ENCODE peak calls at places on chromosomes 16 and 17, in seven cellular contexts. L is GM19239; E is OCI-LY7; O is cardiac fibroblast; U is NCI-H2081; Z is activated T-cell treated with anti-CD3 and anti-CD28 coated beads for 48 hours; W is stimulated activated CD8-positive, alpha-beta memory T cell treated with anti-CD3 and anti-CD28 coated beads, Interleukin-4, amount 100 ng/mL, for 4 hours. C is an unnamed sample.

GRCh38 chr16:24139282-24139681 is 116.9 kb upstream of the CACNG3 start:
- DNase-seq in L (no peak), E (no peak), O (no peak), U (no peak), Z (no peak), W (no peak), C (peak; percentile 27)

GRCh38 chr17:7046127-7046724 is 2.3 kb upstream of the SLC16A11 start:
- DNase-seq in L (no peak), E (no peak), O (no peak), U (no peak), Z (no peak), W (no peak), C (no peak)

GRCh38 chr16:73329363-73330306 is 281.7 kb upstream of the ZFHX3 start:
- DNase-seq in L (no peak), E (no peak), O (no peak), U (no peak), Z (no peak), W (no peak), C (no peak)

GRCh38 chr16:73240928-73241327 is 193.0 kb upstream of the ZFHX3 start:
- DNase-seq in L (no peak), E (no peak), O (no peak), U (no peak), Z (no peak), W (no peak), C (no peak)

GRCh38 chr16:76194621-76195015 is 82.6 kb upstream of the CNTNAP4 start:
- DNase-seq in L (no peak), E (no peak), O (no peak), U (no peak), Z (no peak), W (no peak), C (no peak)

GRCh38 chr17:2412561-2413021 is 11.7 kb upstream of the MNT start:
- DNase-seq in L (no peak), E (no peak), O (peak; percentile 42), U (peak; percentile 46), Z (no peak), W (no peak), C (no peak)

GRCh38 chr17:77106874-77107358 is 33.9 kb upstream of the SEC14L1 start:
- DNase-seq in L (peak; percentile 44), E (peak; percentile 64), O (no peak), U (no peak), Z (no peak), W (no peak), C (peak; percentile 39)

GRCh38 chr16:67166883-67167168 is 2.3 kb downstream of the HSF4 start:
- DNase-seq in L (no peak), E (no peak), O (no peak), U (no peak), Z (no peak), W (no peak), C (no peak)

GRCh38 chr17:77610980-77611641 is 347.4 kb upstream of the TNRC6C start:
- DNase-seq in L (no peak), E (no peak), O (no peak), U (no peak), Z (no peak), W (no peak), C (no peak)

GRCh38 chr16:73071131-73071940 is 23.4 kb upstream of the ZFHX3 start:
- DNase-seq in L (no peak), E (no peak), O (peak; percentile 40), U (peak; percentile 84), Z (no peak), W (no peak), C (no peak)

GRCh38 chr17:74571894-74572293 is 4.6 kb upstream of the CD300H start:
- DNase-seq in L (no peak), E (no peak), O (no peak), U (no peak), Z (no peak), W (no peak), C (no peak)

GRCh38 chr16:69187891-69188451 is 1.0 kb downstream of the SNTB2 start:
- DNase-seq in L (peak; percentile 30), E (peak; percentile 67), O (peak; percentile 39), U (peak; percentile 29), Z (peak; percentile 16), W (no peak), C (peak; percentile 42)

GRCh38 chr16:19644877-19645276 is 73.2 kb downstream of the KNOP1 start:
- DNase-seq in L (no peak), E (no peak), O (peak; percentile 67), U (no peak), Z (no peak), W (no peak), C (no peak)

GRCh38 chr16:70749681-70750601 is 51.0 kb downstream of the VAC14 start:
- DNase-seq in L (no peak), E (no peak), O (no peak), U (peak; percentile 9), Z (no peak), W (no peak), C (no peak)

GRCh38 chr16:65722429-65722828 is 600.6 kb upstream of the CDH11 start:
- DNase-seq in L (no peak), E (no peak), O (no peak), U (no peak), Z (no peak), W (no peak), C (no peak)

GRCh38 chr17:42276359-42276608 is at the start of gene STAT5B:
- DNase-seq in L (peak; percentile 93), E (peak; percentile 89), O (peak; percentile 45), U (peak; percentile 85), Z (peak; percentile 71), W (no peak), C (peak; percentile 70)

GRCh38 chr17:59856859-59857794 is 35.6 kb downstream of the TUBD1 start:
- DNase-seq in L (no peak), E (no peak), O (no peak), U (peak; percentile 19), Z (no peak), W (no peak), C (no peak)

GRCh38 chr17:38732376-38733314 is 2.5 kb downstream of the CISD3 start:
- DNase-seq in L (no peak), E (no peak), O (no peak), U (no peak), Z (no peak), W (no peak), C (no peak)

GRCh38 chr17:2181206-2181983 is 122.2 kb downstream of the SMG6 start:
- DNase-seq in L (no peak), E (no peak), O (peak; percentile 94), U (no peak), Z (no peak), W (no peak), C (no peak)

GRCh38 chr17:1557355-1558095 is 5.1 kb downstream of the PITPNA start:
- DNase-seq in L (no peak), E (no peak), O (peak; percentile 52), U (no peak), Z (no peak), W (no peak), C (no peak)

GRCh38 chr17:82531431-82531881 is 11.9 kb downstream of the FOXK2 start:
- DNase-seq in L (no peak), E (no peak), O (peak; percentile 82), U (no peak), Z (no peak), W (no peak), C (no peak)

GRCh38 chr17:35849469-35850348 is 19.0 kb downstream of the HEATR9 start:
- DNase-seq in L (peak; percentile 58), E (peak; percentile 67), O (peak; percentile 85), U (peak; percentile 68), Z (peak; percentile 30), W (peak; percentile 23), C (peak; percentile 59)

GRCh38 chr16:80931985-80932720 is 74.5 kb downstream of the CMC2 start:
- DNase-seq in L (no peak), E (no peak), O (peak; percentile 77), U (peak; percentile 31), Z (no peak), W (no peak), C (peak; percentile 8)

GRCh38 chr17:67995568-67996191 is 589 bp downstream of the C17orf58 start:
- DNase-seq in L (peak; percentile 9), E (peak; percentile 49), O (no peak), U (no peak), Z (no peak), W (no peak), C (no peak)

GRCh38 chr17:49677933-49678847 is at the start of gene SPOP:
- DNase-seq in L (peak; percentile 82), E (peak; percentile 99), O (peak; percentile 100), U (peak; percentile 99), Z (peak; percentile 98), W (peak; percentile 98), C (peak; percentile 99)

GRCh38 chr16:88705076-88705684 is 1.0 kb downstream of the RNF166 start:
- DNase-seq in L (no peak), E (peak; percentile 44), O (peak; percentile 34), U (no peak), Z (no peak), W (no peak), C (no peak)

GRCh38 chr17:17722081-17722905 is 41.0 kb downstream of the RAI1 start:
- DNase-seq in L (no peak), E (no peak), O (no peak), U (no peak), Z (no peak), W (no peak), C (no peak)

GRCh38 chr16:52498640-52499039 is 48.3 kb downstream of the TOX3 start:
- DNase-seq in L (no peak), E (no peak), O (no peak), U (peak; percentile 6), Z (no peak), W (no peak), C (no peak)

GRCh38 chr16:84369938-84370627 is 1.7 kb downstream of the ATP2C2 start:
- DNase-seq in L (no peak), E (no peak), O (no peak), U (peak; percentile 6), Z (no peak), W (no peak), C (no peak)

GRCh38 chr17:49862781-49863331 is 15.0 kb upstream of the TAC4 start:
- DNase-seq in L (no peak), E (no peak), O (no peak), U (no peak), Z (no peak), W (no peak), C (no peak)

GRCh38 chr16:53612003-53612402 is 91.7 kb downstream of the RPGRIP1L start:
- DNase-seq in L (no peak), E (no peak), O (no peak), U (no peak), Z (no peak), W (no peak), C (no peak)

GRCh38 chr16:69326172-69326873 is 4.1 kb downstream of the PDF start:
- DNase-seq in L (no peak), E (no peak), O (no peak), U (no peak), Z (no peak), W (no peak), C (no peak)

GRCh38 chr16:13110124-13110796 is 208.9 kb downstream of the SHISA9 start:
- DNase-seq in L (no peak), E (no peak), O (peak; percentile 35), U (no peak), Z (no peak), W (no peak), C (no peak)

GRCh38 chr17:60817187-60817586 is 139.5 kb downstream of the BCAS3 start:
- DNase-seq in L (no peak), E (no peak), O (peak; percentile 94), U (no peak), Z (no peak), W (no peak), C (no peak)